ENCODE peak calls at places on chromosome 14, in eight cellular contexts. Q is stimulated activated CD4-positive, alpha-beta T cell treated with anti-CD3 and anti-CD28 coated beads, Interleukin-1b, Interleukin-23, amount 100 ng/mL, for 1 hour; W is spleen; G is left ventricle myocardium superior; J is activated T-cell treated with anti-CD3 and anti-CD28 coated beads for 24 hours; F is left ventricle myocardium inferior; D is activated CD4-positive, alpha-beta T cell treated with anti-CD3 and anti-CD28 coated beads for 24 hours; V is nephron progenitor cell. C is an unnamed sample.

GRCh38 chr14:79057333-79057732 is 887.2 kb downstream of the NRXN3 start:
- DNase-seq in Q (no peak), W (no peak), G (no peak), J (no peak), F (no peak), D (no peak), V (no peak), C (no peak)

GRCh38 chr14:104754213-104754851 is 1.4 kb downstream of the SIVA1 start:
- DNase-seq in Q (no peak), W (no peak), G (peak), J (no peak), F (no peak), D (no peak), V (no peak), C (no peak)

GRCh38 chr14:45156067-45156466 is 20.3 kb downstream of the FANCM start:
- DNase-seq in Q (no peak), W (no peak), G (no peak), J (no peak), F (no peak), D (no peak), V (no peak), C (no peak)

GRCh38 chr14:61609143-61609851 is 86.0 kb upstream of the HIF1A start:
- DNase-seq in Q (no peak), W (no peak), G (no peak), J (no peak), F (no peak), D (no peak), V (no peak), C (no peak)

GRCh38 chr14:82546401-82546800 is 1012.7 kb upstream of the SEL1L start:
- DNase-seq in Q (no peak), W (no peak), G (no peak), J (no peak), F (no peak), D (no peak), V (no peak), C (no peak)

GRCh38 chr14:75910048-75910447 is 71.7 kb downstream of the TGFB3 start:
- DNase-seq in Q (no peak), W (no peak), G (no peak), J (no peak), F (no peak), D (no peak), V (no peak), C (no peak)

GRCh38 chr14:59306775-59307174 is 118.3 kb downstream of the DAAM1 start:
- DNase-seq in Q (no peak), W (no peak), G (no peak), J (no peak), F (no peak), D (no peak), V (no peak), C (no peak)

GRCh38 chr14:95258754-95259593 is 60.7 kb downstream of the CLMN start:
- DNase-seq in Q (no peak), W (no peak), G (no peak), J (no peak), F (no peak), D (no peak), V (no peak), C (no peak)

GRCh38 chr14:78291958-78292357 is 121.8 kb downstream of the NRXN3 start:
- DNase-seq in Q (no peak), W (no peak), G (no peak), J (no peak), F (no peak), D (no peak), V (no peak), C (no peak)